ENCODE peak calls at places on chromosome 21, in eight cellular contexts. One of them, this sample, is unnamed.

GRCh38 chr21:44817506-44817880 is 369 bp downstream of the SUMO3 start:
- DNase-seq in astrocyte: peak; percentile 63
- DNase-seq in prostate gland: peak; percentile 91
- DNase-seq in HepG2: peak; percentile 27
- DNase-seq in fibroblast of mammary gland: peak; percentile 85
- DNase-seq in left ventricle myocardium inferior: peak; percentile 92
- DNase-seq in neural progenitor cell: peak; percentile 94
- DNase-seq in GM23338: peak; percentile 91
- DNase-seq in this sample: peak; percentile 94

GRCh38 chr21:33041981-33042380 is 16.2 kb downstream of the OLIG2 start:
- DNase-seq in astrocyte: peak; percentile 27
- DNase-seq in prostate gland: no peak
- DNase-seq in HepG2: no peak
- DNase-seq in fibroblast of mammary gland: no peak
- DNase-seq in left ventricle myocardium inferior: no peak
- DNase-seq in neural progenitor cell: no peak
- DNase-seq in GM23338: no peak
- DNase-seq in this sample: no peak

GRCh38 chr21:8997011-8997440 is 1524.4 kb upstream of the TPTE start:
- DNase-seq in astrocyte: no peak
- DNase-seq in prostate gland: no peak
- DNase-seq in HepG2: peak; percentile 78
- DNase-seq in fibroblast of mammary gland: no peak
- DNase-seq in left ventricle myocardium inferior: no peak
- DNase-seq in neural progenitor cell: no peak
- DNase-seq in GM23338: peak; percentile 18
- DNase-seq in this sample: no peak

GRCh38 chr21:18493420-18493819 is 89.8 kb upstream of the TMPRSS15 start:
- DNase-seq in astrocyte: peak; percentile 87
- DNase-seq in prostate gland: no peak
- DNase-seq in HepG2: no peak
- DNase-seq in fibroblast of mammary gland: peak; percentile 14
- DNase-seq in left ventricle myocardium inferior: no peak
- DNase-seq in neural progenitor cell: no peak
- DNase-seq in GM23338: no peak
- DNase-seq in this sample: peak; percentile 27

GRCh38 chr21:15062566-15062965 is 2.2 kb downstream of the NRIP1 start:
- DNase-seq in astrocyte: no peak
- DNase-seq in prostate gland: no peak
- DNase-seq in HepG2: no peak
- DNase-seq in fibroblast of mammary gland: peak; percentile 62
- DNase-seq in left ventricle myocardium inferior: no peak
- DNase-seq in neural progenitor cell: no peak
- DNase-seq in GM23338: no peak
- DNase-seq in this sample: peak; percentile 61

GRCh38 chr21:17903029-17903806 is 84.1 kb upstream of the C21orf91 start:
- DNase-seq in astrocyte: peak; percentile 12
- DNase-seq in prostate gland: no peak
- DNase-seq in HepG2: no peak
- DNase-seq in fibroblast of mammary gland: peak; percentile 55
- DNase-seq in left ventricle myocardium inferior: no peak
- DNase-seq in neural progenitor cell: no peak
- DNase-seq in GM23338: peak; percentile 39
- DNase-seq in this sample: peak; percentile 67

GRCh38 chr21:36422279-36423098 is 37.3 kb downstream of the CHAF1B start:
- DNase-seq in astrocyte: peak; percentile 42
- DNase-seq in prostate gland: peak; percentile 51
- DNase-seq in HepG2: peak; percentile 40
- DNase-seq in fibroblast of mammary gland: peak; percentile 65
- DNase-seq in left ventricle myocardium inferior: peak; percentile 37
- DNase-seq in neural progenitor cell: peak; percentile 79
- DNase-seq in GM23338: peak; percentile 94
- DNase-seq in this sample: peak; percentile 74

GRCh38 chr21:45064091-45064490 is 10.3 kb upstream of the ADARB1 start:
- DNase-seq in astrocyte: no peak
- DNase-seq in prostate gland: no peak
- DNase-seq in HepG2: no peak
- DNase-seq in fibroblast of mammary gland: no peak
- DNase-seq in left ventricle myocardium inferior: no peak
- DNase-seq in neural progenitor cell: peak; percentile 34
- DNase-seq in GM23338: no peak
- DNase-seq in this sample: no peak

GRCh38 chr21:39186676-39187075 is 3.4 kb upstream of the PSMG1 start:
- DNase-seq in astrocyte: no peak
- DNase-seq in prostate gland: no peak
- DNase-seq in HepG2: no peak
- DNase-seq in fibroblast of mammary gland: no peak
- DNase-seq in left ventricle myocardium inferior: no peak
- DNase-seq in neural progenitor cell: no peak
- DNase-seq in GM23338: no peak
- DNase-seq in this sample: no peak

GRCh38 chr21:45264146-45264918 is 23.4 kb downstream of the POFUT2 start:
- DNase-seq in astrocyte: no peak
- DNase-seq in prostate gland: no peak
- DNase-seq in HepG2: no peak
- DNase-seq in fibroblast of mammary gland: no peak
- DNase-seq in left ventricle myocardium inferior: no peak
- DNase-seq in neural progenitor cell: no peak
- DNase-seq in GM23338: no peak
- DNase-seq in this sample: no peak

GRCh38 chr21:16305686-16306085 is 575.9 kb downstream of the USP25 start:
- DNase-seq in astrocyte: peak; percentile 70
- DNase-seq in prostate gland: no peak
- DNase-seq in HepG2: no peak
- DNase-seq in fibroblast of mammary gland: peak; percentile 67
- DNase-seq in left ventricle myocardium inferior: no peak
- DNase-seq in neural progenitor cell: peak; percentile 68
- DNase-seq in GM23338: no peak
- DNase-seq in this sample: peak; percentile 77

GRCh38 chr21:44304846-44305245 is 5.0 kb downstream of the PFKL start:
- DNase-seq in astrocyte: peak; percentile 12
- DNase-seq in prostate gland: peak; percentile 33
- DNase-seq in HepG2: peak; percentile 38
- DNase-seq in fibroblast of mammary gland: peak; percentile 38
- DNase-seq in left ventricle myocardium inferior: no peak
- DNase-seq in neural progenitor cell: peak; percentile 65
- DNase-seq in GM23338: peak; percentile 62
- DNase-seq in this sample: peak; percentile 60

GRCh38 chr21:45256021-45256911 is 31.4 kb downstream of the POFUT2 start:
- DNase-seq in astrocyte: no peak
- DNase-seq in prostate gland: no peak
- DNase-seq in HepG2: no peak
- DNase-seq in fibroblast of mammary gland: no peak
- DNase-seq in left ventricle myocardium inferior: no peak
- DNase-seq in neural progenitor cell: no peak
- DNase-seq in GM23338: no peak
- DNase-seq in this sample: no peak

GRCh38 chr21:17402885-17403477 is 109.9 kb upstream of the CXADR start:
- DNase-seq in astrocyte: peak; percentile 62
- DNase-seq in prostate gland: no peak
- DNase-seq in HepG2: no peak
- DNase-seq in fibroblast of mammary gland: peak; percentile 89
- DNase-seq in left ventricle myocardium inferior: no peak
- DNase-seq in neural progenitor cell: no peak
- DNase-seq in GM23338: no peak
- DNase-seq in this sample: peak; percentile 84

GRCh38 chr21:26593800-26594199 is 20.7 kb upstream of the CYYR1 start:
- DNase-seq in astrocyte: no peak
- DNase-seq in prostate gland: no peak
- DNase-seq in HepG2: no peak
- DNase-seq in fibroblast of mammary gland: no peak
- DNase-seq in left ventricle myocardium inferior: no peak
- DNase-seq in neural progenitor cell: no peak
- DNase-seq in GM23338: no peak
- DNase-seq in this sample: no peak

GRCh38 chr21:26188422-26188821 is 17.9 kb upstream of the APP start:
- DNase-seq in astrocyte: no peak
- DNase-seq in prostate gland: no peak
- DNase-seq in HepG2: no peak
- DNase-seq in fibroblast of mammary gland: no peak
- DNase-seq in left ventricle myocardium inferior: no peak
- DNase-seq in neural progenitor cell: no peak
- DNase-seq in GM23338: no peak
- DNase-seq in this sample: no peak

GRCh38 chr21:46625759-46626158 is 9.7 kb upstream of the PRMT2 start:
- DNase-seq in astrocyte: no peak
- DNase-seq in prostate gland: no peak
- DNase-seq in HepG2: no peak
- DNase-seq in fibroblast of mammary gland: no peak
- DNase-seq in left ventricle myocardium inferior: no peak
- DNase-seq in neural progenitor cell: no peak
- DNase-seq in GM23338: no peak
- DNase-seq in this sample: no peak

GRCh38 chr21:27536319-27536718 is 569.4 kb upstream of the ADAMTS5 start:
- DNase-seq in astrocyte: no peak
- DNase-seq in prostate gland: no peak
- DNase-seq in HepG2: no peak
- DNase-seq in fibroblast of mammary gland: peak; percentile 78
- DNase-seq in left ventricle myocardium inferior: no peak
- DNase-seq in neural progenitor cell: no peak
- DNase-seq in GM23338: no peak
- DNase-seq in this sample: peak; percentile 49

GRCh38 chr21:45887788-45888187 is 93.8 kb upstream of the COL6A1 start:
- DNase-seq in astrocyte: no peak
- DNase-seq in prostate gland: no peak
- DNase-seq in HepG2: no peak
- DNase-seq in fibroblast of mammary gland: no peak
- DNase-seq in left ventricle myocardium inferior: peak; percentile 53
- DNase-seq in neural progenitor cell: no peak
- DNase-seq in GM23338: no peak
- DNase-seq in this sample: no peak

GRCh38 chr21:46622226-46622625 is 13.2 kb upstream of the PRMT2 start:
- DNase-seq in astrocyte: no peak
- DNase-seq in prostate gland: no peak
- DNase-seq in HepG2: peak; percentile 94
- DNase-seq in fibroblast of mammary gland: no peak
- DNase-seq in left ventricle myocardium inferior: peak; percentile 42
- DNase-seq in neural progenitor cell: peak; percentile 81
- DNase-seq in GM23338: peak; percentile 18
- DNase-seq in this sample: peak; percentile 90

GRCh38 chr21:20343186-20343585 is 655.0 kb upstream of the NCAM2 start:
- DNase-seq in astrocyte: no peak
- DNase-seq in prostate gland: no peak
- DNase-seq in HepG2: no peak
- DNase-seq in fibroblast of mammary gland: no peak
- DNase-seq in left ventricle myocardium inferior: no peak
- DNase-seq in neural progenitor cell: no peak
- DNase-seq in GM23338: no peak
- DNase-seq in this sample: no peak

GRCh38 chr21:42616366-42617340 is 36.8 kb upstream of the PDE9A start:
- DNase-seq in astrocyte: no peak
- DNase-seq in prostate gland: no peak
- DNase-seq in HepG2: no peak
- DNase-seq in fibroblast of mammary gland: no peak
- DNase-seq in left ventricle myocardium inferior: no peak
- DNase-seq in neural progenitor cell: no peak
- DNase-seq in GM23338: no peak
- DNase-seq in this sample: no peak
- H3K4me3 ChIP-seq in astrocyte: no peak overlapping the region
- H3K4me3 ChIP-seq in prostate gland: no peak overlapping the region
- H3K4me3 ChIP-seq in HepG2: no peak overlapping the region
- H3K4me3 ChIP-seq in fibroblast of mammary gland: no peak overlapping the region
- H3K4me3 ChIP-seq in left ventricle myocardium inferior: peak overlapping the region; percentile 42
- H3K4me3 ChIP-seq in neural progenitor cell: no peak overlapping the region
- H3K4me3 ChIP-seq in GM23338: no peak overlapping the region
- H3K4me3 ChIP-seq in this sample: no peak overlapping the region

GRCh38 chr21:34801519-34802132 is 132.8 kb downstream of the CLIC6 start:
- DNase-seq in astrocyte: no peak
- DNase-seq in prostate gland: no peak
- DNase-seq in HepG2: no peak
- DNase-seq in fibroblast of mammary gland: peak; percentile 46
- DNase-seq in left ventricle myocardium inferior: no peak
- DNase-seq in neural progenitor cell: no peak
- DNase-seq in GM23338: peak; percentile 76
- DNase-seq in this sample: peak; percentile 54
- TF ChIP-seq CTCF in astrocyte: peak; percentile 9
- TF ChIP-seq CTCF in prostate gland: no peak
- TF ChIP-seq CTCF in HepG2: peak; percentile 71
- TF ChIP-seq CTCF in fibroblast of mammary gland: peak; percentile 34
- TF ChIP-seq CTCF in left ventricle myocardium inferior: no peak
- TF ChIP-seq CTCF in neural progenitor cell: peak; percentile 49
- TF ChIP-seq CTCF in GM23338: peak; percentile 80
- TF ChIP-seq CTCF in this sample: peak; percentile 60

DNA sequence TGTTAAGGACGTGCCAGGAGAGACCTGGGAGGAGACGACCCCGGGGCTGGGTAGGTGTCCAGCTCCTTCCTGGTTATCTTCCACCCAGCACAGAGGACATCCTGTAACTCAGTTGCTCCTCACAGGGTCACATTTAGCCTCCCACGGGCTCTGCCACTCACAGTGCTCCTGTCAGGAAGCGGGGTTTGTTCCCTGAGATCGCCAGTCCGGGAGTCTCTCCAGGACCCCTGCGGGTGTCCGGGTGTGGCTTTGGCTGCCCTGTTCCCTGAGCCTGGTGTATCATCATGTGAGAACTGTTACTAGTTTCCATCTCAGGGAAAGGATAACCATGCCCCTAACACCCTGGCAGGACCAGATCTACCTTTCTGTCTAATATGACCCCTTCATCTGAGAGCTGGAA is 158.2 kb upstream of the RUNX1 start:
- DNase-seq in astrocyte: no peak
- DNase-seq in prostate gland: no peak
- DNase-seq in HepG2: no peak
- DNase-seq in fibroblast of mammary gland: no peak
- DNase-seq in left ventricle myocardium inferior: no peak
- DNase-seq in neural progenitor cell: no peak
- DNase-seq in GM23338: no peak
- DNase-seq in this sample: no peak
- H3K4me3 ChIP-seq in astrocyte: no peak overlapping the region
- H3K4me3 ChIP-seq in prostate gland: no peak overlapping the region
- H3K4me3 ChIP-seq in HepG2: no peak overlapping the region
- H3K4me3 ChIP-seq in fibroblast of mammary gland: no peak overlapping the region
- H3K4me3 ChIP-seq in left ventricle myocardium inferior: no peak overlapping the region
- H3K4me3 ChIP-seq in neural progenitor cell: no peak overlapping the region
- H3K4me3 ChIP-seq in GM23338: no peak overlapping the region
- H3K4me3 ChIP-seq in this sample: no peak overlapping the region

GRCh38 chr21:22961248-22961647 is 1963.0 kb downstream of the NCAM2 start:
- DNase-seq in astrocyte: no peak
- DNase-seq in prostate gland: no peak
- DNase-seq in HepG2: no peak
- DNase-seq in fibroblast of mammary gland: no peak
- DNase-seq in left ventricle myocardium inferior: no peak
- DNase-seq in neural progenitor cell: no peak
- DNase-seq in GM23338: no peak
- DNase-seq in this sample: no peak

DNA sequence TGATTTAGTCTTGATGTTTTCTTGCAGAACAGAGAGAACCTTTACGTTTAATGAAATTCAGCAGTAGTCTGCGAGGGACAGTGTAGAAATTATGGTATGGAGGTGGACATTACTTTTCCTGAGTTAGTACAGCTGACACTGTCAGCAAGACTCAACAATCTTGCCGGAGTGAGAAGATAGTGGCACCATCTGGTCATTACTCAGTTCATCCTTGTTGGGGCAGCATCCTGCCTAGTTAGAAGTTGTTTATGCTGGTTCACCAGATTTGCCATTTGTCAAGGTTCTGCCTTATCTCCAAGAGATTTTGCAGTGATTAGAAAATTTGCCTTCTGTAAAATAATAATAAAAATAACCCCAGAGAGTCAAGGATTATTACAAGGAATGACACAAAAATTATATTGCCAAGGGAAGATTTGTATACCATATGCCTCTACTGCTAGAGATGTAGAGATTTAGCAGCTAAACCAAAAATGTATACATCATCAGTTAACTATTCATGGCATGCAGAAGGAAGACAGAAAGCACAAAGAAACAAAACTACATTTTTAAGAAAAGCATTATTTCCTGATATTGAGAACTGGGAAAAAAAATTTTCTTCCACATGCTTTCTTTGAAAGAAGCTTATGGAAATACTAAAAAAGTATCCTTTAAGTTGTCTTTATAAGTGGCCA is 1967.4 kb downstream of the NCAM2 start:
- DNase-seq in astrocyte: no peak
- DNase-seq in prostate gland: no peak
- DNase-seq in HepG2: no peak
- DNase-seq in fibroblast of mammary gland: no peak
- DNase-seq in left ventricle myocardium inferior: no peak
- DNase-seq in neural progenitor cell: no peak
- DNase-seq in GM23338: peak; percentile 12
- DNase-seq in this sample: peak; percentile 11
- TF ChIP-seq CTCF in astrocyte: no peak
- TF ChIP-seq CTCF in prostate gland: no peak
- TF ChIP-seq CTCF in HepG2: no peak
- TF ChIP-seq CTCF in fibroblast of mammary gland: no peak
- TF ChIP-seq CTCF in left ventricle myocardium inferior: no peak
- TF ChIP-seq CTCF in neural progenitor cell: no peak
- TF ChIP-seq CTCF in GM23338: no peak
- TF ChIP-seq CTCF in this sample: no peak